ENCODE peak calls at places on chromosomes 2 and 18, in six cellular contexts. One of them, this sample, is unnamed.

GRCh38 chr2:210199186-210199765 is 26.0 kb downstream of the ACADL start:
- DNase-seq in nephron progenitor cell: no peak
- DNase-seq in A549: peak; percentile 25
- DNase-seq in neural progenitor cell: peak; percentile 12
- DNase-seq in endothelial cell: no peak
- DNase-seq in neural crest cell: no peak
- DNase-seq in this sample: no peak

GRCh38 chr18:24817150-24818068 is 357.0 kb downstream of the HRH4 start:
- DNase-seq in nephron progenitor cell: peak; percentile 5
- DNase-seq in A549: no peak
- DNase-seq in neural progenitor cell: peak; percentile 38
- DNase-seq in endothelial cell: no peak
- DNase-seq in neural crest cell: no peak
- DNase-seq in this sample: no peak

GRCh38 chr2:20471148-20471547 is 24.3 kb downstream of the RHOB start:
- DNase-seq in nephron progenitor cell: no peak
- DNase-seq in A549: no peak
- DNase-seq in neural progenitor cell: no peak
- DNase-seq in endothelial cell: no peak
- DNase-seq in neural crest cell: no peak
- DNase-seq in this sample: no peak

GRCh38 chr18:5424903-5425302 is 118.9 kb downstream of the EPB41L3 start:
- DNase-seq in nephron progenitor cell: no peak
- DNase-seq in A549: peak; percentile 32
- DNase-seq in neural progenitor cell: peak; percentile 66
- DNase-seq in endothelial cell: peak; percentile 17
- DNase-seq in neural crest cell: no peak
- DNase-seq in this sample: no peak

GRCh38 chr18:62384610-62385097 is 59.5 kb downstream of the TNFRSF11A start:
- DNase-seq in nephron progenitor cell: no peak
- DNase-seq in A549: peak; percentile 21
- DNase-seq in neural progenitor cell: peak; percentile 32
- DNase-seq in endothelial cell: no peak
- DNase-seq in neural crest cell: peak; percentile 25
- DNase-seq in this sample: no peak

GRCh38 chr2:150778828-150779227 is 291.4 kb upstream of the RND3 start:
- DNase-seq in nephron progenitor cell: no peak
- DNase-seq in A549: no peak
- DNase-seq in neural progenitor cell: no peak
- DNase-seq in endothelial cell: no peak
- DNase-seq in neural crest cell: no peak
- DNase-seq in this sample: no peak

GRCh38 chr2:12717988-12718661 is 1.4 kb downstream of the TRIB2 start:
- DNase-seq in nephron progenitor cell: peak; percentile 38
- DNase-seq in A549: no peak
- DNase-seq in neural progenitor cell: peak; percentile 69
- DNase-seq in endothelial cell: peak; percentile 33
- DNase-seq in neural crest cell: peak; percentile 23
- DNase-seq in this sample: peak; percentile 81

GRCh38 chr2:230864605-230865323 is at the start of gene ITM2C:
- DNase-seq in nephron progenitor cell: peak; percentile 82
- DNase-seq in A549: peak; percentile 65
- DNase-seq in neural progenitor cell: peak; percentile 80
- DNase-seq in endothelial cell: peak; percentile 82
- DNase-seq in neural crest cell: peak; percentile 64
- DNase-seq in this sample: no peak

GRCh38 chr18:77223221-77223639 is 26.4 kb upstream of the GALR1 start:
- DNase-seq in nephron progenitor cell: no peak
- DNase-seq in A549: no peak
- DNase-seq in neural progenitor cell: no peak
- DNase-seq in endothelial cell: no peak
- DNase-seq in neural crest cell: no peak
- DNase-seq in this sample: no peak

GRCh38 chr2:1784986-1785617 is 40.8 kb upstream of the PXDN start:
- DNase-seq in nephron progenitor cell: no peak
- DNase-seq in A549: no peak
- DNase-seq in neural progenitor cell: no peak
- DNase-seq in endothelial cell: no peak
- DNase-seq in neural crest cell: no peak
- DNase-seq in this sample: no peak

GRCh38 chr18:78246588-78246987 is 733.0 kb upstream of the SALL3 start:
- DNase-seq in nephron progenitor cell: no peak
- DNase-seq in A549: no peak
- DNase-seq in neural progenitor cell: no peak
- DNase-seq in endothelial cell: no peak
- DNase-seq in neural crest cell: no peak
- DNase-seq in this sample: no peak

GRCh38 chr2:202221873-202222272 is 16.5 kb downstream of the SUMO1 start:
- DNase-seq in nephron progenitor cell: peak; percentile 7
- DNase-seq in A549: no peak
- DNase-seq in neural progenitor cell: peak; percentile 48
- DNase-seq in endothelial cell: no peak
- DNase-seq in neural crest cell: no peak
- DNase-seq in this sample: no peak

GRCh38 chr2:26670171-26670570 is 22.4 kb upstream of the KCNK3 start:
- DNase-seq in nephron progenitor cell: no peak
- DNase-seq in A549: no peak
- DNase-seq in neural progenitor cell: no peak
- DNase-seq in endothelial cell: no peak
- DNase-seq in neural crest cell: no peak
- DNase-seq in this sample: no peak

GRCh38 chr2:227363756-227364155 is 15.3 kb downstream of the TM4SF20 start:
- DNase-seq in nephron progenitor cell: no peak
- DNase-seq in A549: peak; percentile 60
- DNase-seq in neural progenitor cell: no peak
- DNase-seq in endothelial cell: no peak
- DNase-seq in neural crest cell: no peak
- DNase-seq in this sample: no peak
- TF ChIP-seq CTCF in nephron progenitor cell: no peak
- TF ChIP-seq CTCF in A549: peak; percentile 49
- TF ChIP-seq CTCF in neural progenitor cell: peak; percentile 44
- TF ChIP-seq CTCF in endothelial cell: peak; percentile 22
- TF ChIP-seq CTCF in neural crest cell: peak; percentile 29
- TF ChIP-seq CTCF in this sample: no peak

GRCh38 chr2:206125914-206126313 is 33.3 kb downstream of the NDUFS1 start:
- DNase-seq in nephron progenitor cell: no peak
- DNase-seq in A549: no peak
- DNase-seq in neural progenitor cell: no peak
- DNase-seq in endothelial cell: no peak
- DNase-seq in neural crest cell: no peak
- DNase-seq in this sample: no peak

GRCh38 chr2:206127656-206128055 is 31.6 kb downstream of the NDUFS1 start:
- DNase-seq in nephron progenitor cell: no peak
- DNase-seq in A549: peak; percentile 49
- DNase-seq in neural progenitor cell: peak; percentile 3
- DNase-seq in endothelial cell: no peak
- DNase-seq in neural crest cell: no peak
- DNase-seq in this sample: no peak
- TF ChIP-seq CTCF in nephron progenitor cell: no peak
- TF ChIP-seq CTCF in A549: peak; percentile 21
- TF ChIP-seq CTCF in neural progenitor cell: peak; percentile 12
- TF ChIP-seq CTCF in endothelial cell: no peak
- TF ChIP-seq CTCF in neural crest cell: no peak
- TF ChIP-seq CTCF in this sample: no peak

GRCh38 chr2:83516503-83516902 is 942.6 kb downstream of the SUCLG1 start:
- DNase-seq in nephron progenitor cell: no peak
- DNase-seq in A549: no peak
- DNase-seq in neural progenitor cell: no peak
- DNase-seq in endothelial cell: no peak
- DNase-seq in neural crest cell: no peak
- DNase-seq in this sample: no peak
- TF ChIP-seq CTCF in nephron progenitor cell: no peak
- TF ChIP-seq CTCF in A549: no peak
- TF ChIP-seq CTCF in neural progenitor cell: peak; percentile 49
- TF ChIP-seq CTCF in endothelial cell: peak; percentile 55
- TF ChIP-seq CTCF in neural crest cell: peak; percentile 26
- TF ChIP-seq CTCF in this sample: no peak

GRCh38 chr2:159926695-159927094 is 128.7 kb upstream of the CD302 start:
- DNase-seq in nephron progenitor cell: no peak
- DNase-seq in A549: no peak
- DNase-seq in neural progenitor cell: no peak
- DNase-seq in endothelial cell: no peak
- DNase-seq in neural crest cell: no peak
- DNase-seq in this sample: no peak

GRCh38 chr2:159925975-159926374 is 128.0 kb upstream of the CD302 start:
- DNase-seq in nephron progenitor cell: no peak
- DNase-seq in A549: no peak
- DNase-seq in neural progenitor cell: no peak
- DNase-seq in endothelial cell: no peak
- DNase-seq in neural crest cell: no peak
- DNase-seq in this sample: no peak

GRCh38 chr2:159922563-159922962 is 124.6 kb upstream of the CD302 start:
- DNase-seq in nephron progenitor cell: no peak
- DNase-seq in A549: no peak
- DNase-seq in neural progenitor cell: no peak
- DNase-seq in endothelial cell: no peak
- DNase-seq in neural crest cell: no peak
- DNase-seq in this sample: no peak

DNA sequence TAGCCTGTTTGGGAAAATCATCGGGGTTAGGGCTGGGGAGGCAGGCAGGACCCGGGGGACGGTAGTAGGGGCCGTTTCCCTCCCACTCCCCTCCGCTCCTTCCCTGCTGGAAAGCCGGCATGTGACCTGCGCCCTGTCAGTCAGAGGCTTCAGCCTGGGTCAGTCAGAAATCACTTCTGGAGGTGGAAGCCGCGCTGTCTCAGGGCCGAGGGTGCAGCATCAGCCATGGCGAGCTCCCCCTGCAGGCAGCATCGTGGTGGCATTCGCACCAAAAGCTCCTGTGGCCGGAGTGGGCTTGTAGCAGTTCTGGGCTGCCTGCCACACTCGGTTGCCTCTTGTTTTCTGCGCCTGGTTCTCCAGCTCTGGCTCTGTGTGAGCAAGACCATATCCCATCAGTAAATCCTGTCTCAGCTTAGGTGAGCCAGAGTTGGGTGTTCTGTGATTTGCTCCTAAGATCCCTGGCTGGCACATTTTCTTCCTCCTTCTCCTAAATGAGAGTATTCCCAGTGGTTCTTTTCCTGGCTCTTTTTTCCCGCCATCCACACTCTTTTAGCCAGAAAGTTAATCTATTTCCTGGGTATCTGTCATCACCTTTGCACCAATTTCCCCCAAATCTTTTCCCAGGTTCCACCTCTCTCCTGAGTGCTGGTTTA is 123.9 kb upstream of the CD302 start:
- DNase-seq in nephron progenitor cell: peak; percentile 88
- DNase-seq in A549: peak; percentile 62
- DNase-seq in neural progenitor cell: peak; percentile 91
- DNase-seq in endothelial cell: peak; percentile 90
- DNase-seq in neural crest cell: peak; percentile 83
- DNase-seq in this sample: peak; percentile 88
- TF ChIP-seq CTCF in nephron progenitor cell: peak; percentile 75
- TF ChIP-seq CTCF in A549: peak; percentile 46
- TF ChIP-seq CTCF in neural progenitor cell: peak; percentile 86
- TF ChIP-seq CTCF in endothelial cell: peak; percentile 76
- TF ChIP-seq CTCF in neural crest cell: peak; percentile 82
- TF ChIP-seq CTCF in this sample: peak; percentile 70

GRCh38 chr2:227043981-227044380 is 120.0 kb downstream of the COL4A4 start:
- DNase-seq in nephron progenitor cell: no peak
- DNase-seq in A549: no peak
- DNase-seq in neural progenitor cell: no peak
- DNase-seq in endothelial cell: no peak
- DNase-seq in neural crest cell: no peak
- DNase-seq in this sample: no peak

GRCh38 chr2:227036527-227036926 is 127.5 kb downstream of the COL4A4 start:
- DNase-seq in nephron progenitor cell: no peak
- DNase-seq in A549: no peak
- DNase-seq in neural progenitor cell: no peak
- DNase-seq in endothelial cell: no peak
- DNase-seq in neural crest cell: no peak
- DNase-seq in this sample: no peak

GRCh38 chr2:227035678-227036077 is 128.3 kb downstream of the COL4A4 start:
- DNase-seq in nephron progenitor cell: no peak
- DNase-seq in A549: no peak
- DNase-seq in neural progenitor cell: no peak
- DNase-seq in endothelial cell: no peak
- DNase-seq in neural crest cell: no peak
- DNase-seq in this sample: no peak

GRCh38 chr2:227033471-227034148 is 130.4 kb downstream of the COL4A4 start:
- DNase-seq in nephron progenitor cell: peak; percentile 60
- DNase-seq in A549: peak; percentile 55
- DNase-seq in neural progenitor cell: peak; percentile 76
- DNase-seq in endothelial cell: peak; percentile 74
- DNase-seq in neural crest cell: peak; percentile 60
- DNase-seq in this sample: no peak

DNA sequence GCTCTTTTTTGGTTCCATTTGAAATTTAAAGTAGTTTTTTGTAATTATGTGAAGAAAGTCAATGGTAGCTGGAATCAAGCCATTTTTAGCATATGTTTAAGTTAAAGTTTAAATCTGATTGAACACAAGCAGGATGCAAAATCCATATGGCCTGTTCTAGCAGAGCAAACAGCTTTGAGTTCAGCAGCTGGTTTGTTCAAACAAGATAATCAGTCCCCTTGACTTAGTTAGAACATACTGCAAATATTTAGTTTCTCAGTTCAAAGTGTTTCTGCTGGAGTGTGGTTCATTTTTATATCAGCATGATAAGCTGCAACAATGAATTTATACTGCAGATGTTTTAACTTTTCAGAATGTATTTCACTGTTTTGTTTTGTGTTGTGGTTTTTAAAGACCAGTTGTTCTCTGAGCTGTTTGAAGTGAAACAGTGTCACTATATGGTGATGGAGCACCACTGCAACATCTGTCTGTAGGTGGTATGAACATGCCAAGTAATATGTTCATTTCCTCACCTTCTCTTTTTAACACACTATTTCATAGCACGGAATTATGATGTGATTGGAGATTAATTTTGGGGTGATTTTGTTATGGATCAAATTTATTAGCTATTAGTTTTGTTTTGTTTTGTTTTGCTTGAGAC is 125.3 kb downstream of the COL4A4 start:
- DNase-seq in nephron progenitor cell: no peak
- DNase-seq in A549: no peak
- DNase-seq in neural progenitor cell: no peak
- DNase-seq in endothelial cell: no peak
- DNase-seq in neural crest cell: no peak
- DNase-seq in this sample: no peak
- TF ChIP-seq CTCF in nephron progenitor cell: no peak
- TF ChIP-seq CTCF in A549: no peak
- TF ChIP-seq CTCF in neural progenitor cell: no peak
- TF ChIP-seq CTCF in endothelial cell: no peak
- TF ChIP-seq CTCF in neural crest cell: no peak
- TF ChIP-seq CTCF in this sample: no peak

DNA sequence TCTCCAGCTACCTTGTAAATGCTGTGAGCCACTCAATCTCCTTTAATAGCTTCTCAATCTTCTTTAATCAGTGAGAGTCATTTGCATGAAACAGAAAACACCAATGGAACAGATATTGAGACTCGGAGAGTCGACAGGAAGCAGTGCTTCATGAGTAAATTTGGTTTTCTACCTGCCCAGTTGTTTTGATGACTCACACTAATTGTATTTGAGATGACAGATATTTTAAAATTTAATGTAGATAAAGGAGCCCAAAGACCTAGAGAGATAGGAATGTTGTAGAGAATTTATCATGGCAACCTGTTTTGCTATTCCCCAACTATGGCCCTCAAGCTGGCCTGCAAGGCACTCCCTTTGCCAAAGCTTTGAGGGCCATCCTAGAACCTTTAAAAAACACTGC is 119.1 kb downstream of the CDC42EP3 start:
- DNase-seq in nephron progenitor cell: no peak
- DNase-seq in A549: no peak
- DNase-seq in neural progenitor cell: no peak
- DNase-seq in endothelial cell: no peak
- DNase-seq in neural crest cell: no peak
- DNase-seq in this sample: no peak
- TF ChIP-seq CTCF in nephron progenitor cell: no peak
- TF ChIP-seq CTCF in A549: no peak
- TF ChIP-seq CTCF in neural progenitor cell: no peak
- TF ChIP-seq CTCF in endothelial cell: no peak
- TF ChIP-seq CTCF in neural crest cell: no peak
- TF ChIP-seq CTCF in this sample: no peak

This sample was measured in osteocyte.